ENCODE peak calls at places on chromosomes 3 and 15, in ten cellular contexts. Y, F, X, D, W, T, B, K, N and I are unnamed samples.

GRCh38 chr15:62391565-62392262 is 226.6 kb upstream of the C2CD4B start:
- DNase-seq in Y (peak), F (peak), X (peak), D (no peak), W (peak), T (no peak), B (peak), K (peak), N (no peak), I (peak)

GRCh38 chr3:17730318-17730967 is 12.0 kb downstream of the TBC1D5 start:
- DNase-seq in Y (no peak), F (no peak), X (no peak), D (no peak), W (no peak), T (no peak), B (no peak), K (no peak), N (no peak), I (peak)

GRCh38 chr3:124456506-124456905 is 273.7 kb upstream of the UMPS start:
- DNase-seq in Y (no peak), F (no peak), X (no peak), D (no peak), W (no peak), T (no peak), B (no peak), K (no peak), N (no peak), I (no peak)

GRCh38 chr15:51223771-51224229 is 114.6 kb downstream of the CYP19A1 start:
- DNase-seq in Y (no peak), F (no peak), X (peak), D (peak), W (no peak), T (no peak), B (no peak), K (no peak), N (no peak), I (peak)

GRCh38 chr15:29631076-29632070 is 190.9 kb downstream of the TJP1 start:
- DNase-seq in Y (peak), F (peak), X (no peak), D (no peak), W (no peak), T (no peak), B (no peak), K (no peak), N (no peak), I (no peak)

GRCh38 chr15:70265986-70266385 is 168.3 kb upstream of the TLE3 start:
- DNase-seq in Y (no peak), F (no peak), X (no peak), D (no peak), W (no peak), T (no peak), B (no peak), K (no peak), N (no peak), I (no peak)

GRCh38 chr3:148513066-148513671 is 184.5 kb upstream of the AGTR1 start:
- DNase-seq in Y (no peak), F (no peak), X (no peak), D (no peak), W (no peak), T (no peak), B (no peak), K (no peak), N (no peak), I (peak)

GRCh38 chr3:142896996-142897395 is 8.1 kb upstream of the PCOLCE2 start:
- DNase-seq in Y (no peak), F (no peak), X (no peak), D (no peak), W (no peak), T (no peak), B (no peak), K (no peak), N (no peak), I (no peak)

GRCh38 chr3:33882296-33882695 is 83.9 kb downstream of the PDCD6IP start:
- DNase-seq in Y (no peak), F (no peak), X (no peak), D (no peak), W (no peak), T (no peak), B (no peak), K (no peak), N (no peak), I (no peak)

GRCh38 chr3:126245811-126246727 is 65.7 kb upstream of the ALDH1L1 start:
- DNase-seq in Y (peak), F (no peak), X (no peak), D (no peak), W (peak), T (no peak), B (no peak), K (peak), N (no peak), I (peak)

GRCh38 chr3:175526609-175527280 is 667.6 kb downstream of the NAALADL2 start:
- DNase-seq in Y (no peak), F (no peak), X (no peak), D (no peak), W (no peak), T (no peak), B (no peak), K (no peak), N (no peak), I (peak)

GRCh38 chr3:48279926-48280325 is 39.0 kb downstream of the ZNF589 start:
- DNase-seq in Y (no peak), F (no peak), X (no peak), D (no peak), W (no peak), T (no peak), B (no peak), K (no peak), N (no peak), I (no peak)

GRCh38 chr3:14147617-14148016 is 22.8 kb downstream of the TMEM43 start:
- DNase-seq in Y (no peak), F (no peak), X (no peak), D (no peak), W (no peak), T (no peak), B (no peak), K (no peak), N (peak), I (no peak)

GRCh38 chr3:184176377-184177330 is 2.0 kb downstream of the AP2M1 start:
- DNase-seq in Y (peak), F (peak), X (peak), D (no peak), W (peak), T (peak), B (peak), K (peak), N (no peak), I (peak)

GRCh38 chr15:101135532-101136166 is 116.2 kb downstream of the CHSY1 start:
- DNase-seq in Y (no peak), F (no peak), X (no peak), D (peak), W (no peak), T (no peak), B (no peak), K (no peak), N (peak), I (no peak)

GRCh38 chr3:52004158-52004787 is 8.6 kb upstream of the RPL29 start:
- DNase-seq in Y (no peak), F (no peak), X (peak), D (no peak), W (peak), T (no peak), B (no peak), K (peak), N (no peak), I (peak)

GRCh38 chr15:91290553-91290952 is 190.5 kb downstream of the SV2B start:
- DNase-seq in Y (no peak), F (no peak), X (no peak), D (no peak), W (no peak), T (no peak), B (no peak), K (no peak), N (no peak), I (no peak)

GRCh38 chr3:136955813-136956212 is 2.0 kb upstream of the IL20RB start:
- DNase-seq in Y (no peak), F (peak), X (no peak), D (no peak), W (no peak), T (no peak), B (no peak), K (no peak), N (no peak), I (peak)

DNA sequence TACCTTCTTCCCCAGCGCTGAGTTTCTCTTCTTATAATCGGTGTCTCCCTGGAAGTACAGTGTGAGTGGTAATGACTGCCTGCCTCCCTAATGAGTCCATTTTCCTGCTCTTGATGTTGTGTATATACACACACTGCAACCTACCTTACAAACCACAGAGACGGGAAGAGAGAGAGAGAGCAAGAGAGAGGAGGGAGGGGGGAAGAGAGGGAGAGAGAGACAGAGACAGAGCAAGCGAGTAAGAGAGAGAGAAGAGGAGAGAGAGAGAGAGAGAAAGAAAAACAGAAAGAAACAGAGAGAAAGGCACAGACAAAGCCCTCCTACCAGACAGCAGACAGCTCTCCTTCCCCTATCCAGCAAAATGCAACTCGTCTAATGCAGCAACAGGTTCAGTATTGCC is 46.9 kb downstream of the ZBTB20 start:
- DNase-seq in Y (no peak), F (peak), X (peak), D (no peak), W (peak), T (no peak), B (no peak), K (peak), N (peak), I (peak)
- H3K27ac ChIP-seq in Y (peak), F (no peak), X (peak), D (no peak), W (no peak), T (no peak), B (peak), K (peak), N (no peak), I (no peak)

GRCh38 chr3:45123030-45123429 is 23.1 kb downstream of the CDCP1 start:
- DNase-seq in Y (no peak), F (no peak), X (no peak), D (no peak), W (no peak), T (no peak), B (no peak), K (no peak), N (no peak), I (peak)
- H3K27ac ChIP-seq in Y (no peak), F (no peak), X (no peak), D (no peak), W (no peak), T (peak), B (no peak), K (no peak), N (no peak), I (peak)

GRCh38 chr3:45604999-45605398 is 10.4 kb downstream of the LIMD1 start:
- DNase-seq in Y (no peak), F (no peak), X (no peak), D (no peak), W (no peak), T (no peak), B (no peak), K (no peak), N (no peak), I (no peak)
- H3K27ac ChIP-seq in Y (no peak), F (no peak), X (no peak), D (no peak), W (no peak), T (no peak), B (no peak), K (no peak), N (no peak), I (no peak)

DNA sequence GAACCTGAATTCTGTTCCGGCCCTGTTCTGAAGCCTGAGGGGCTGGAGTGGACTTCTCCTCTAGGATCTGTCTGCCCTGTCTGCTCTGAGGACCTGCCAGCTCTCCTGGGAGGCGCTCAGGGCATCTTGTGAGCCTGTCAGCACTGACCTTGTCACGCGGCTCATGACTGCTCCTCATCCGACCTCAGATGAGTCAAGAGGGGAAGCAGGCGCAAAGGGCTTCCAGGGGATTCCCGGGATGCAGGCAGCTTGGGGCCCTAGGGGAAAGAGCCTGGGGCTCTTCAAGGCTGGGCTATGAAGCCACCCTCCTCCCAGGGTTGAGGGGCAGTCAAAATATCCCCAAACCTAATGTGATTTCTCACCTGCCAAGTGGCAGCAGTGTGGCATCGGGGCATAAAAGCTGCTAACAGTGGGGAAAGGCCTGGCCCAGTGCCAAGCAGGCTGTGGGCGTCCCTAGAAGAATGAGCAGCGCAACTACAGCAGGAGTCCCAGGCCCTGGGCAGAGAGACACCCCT is 27.6 kb upstream of the ANKDD1A start:
- DNase-seq in Y (peak), F (peak), X (peak), D (peak), W (no peak), T (peak), B (no peak), K (peak), N (peak), I (peak)
- H3K27ac ChIP-seq in Y (peak), F (no peak), X (peak), D (peak), W (no peak), T (peak), B (peak), K (no peak), N (no peak), I (peak)

DNA sequence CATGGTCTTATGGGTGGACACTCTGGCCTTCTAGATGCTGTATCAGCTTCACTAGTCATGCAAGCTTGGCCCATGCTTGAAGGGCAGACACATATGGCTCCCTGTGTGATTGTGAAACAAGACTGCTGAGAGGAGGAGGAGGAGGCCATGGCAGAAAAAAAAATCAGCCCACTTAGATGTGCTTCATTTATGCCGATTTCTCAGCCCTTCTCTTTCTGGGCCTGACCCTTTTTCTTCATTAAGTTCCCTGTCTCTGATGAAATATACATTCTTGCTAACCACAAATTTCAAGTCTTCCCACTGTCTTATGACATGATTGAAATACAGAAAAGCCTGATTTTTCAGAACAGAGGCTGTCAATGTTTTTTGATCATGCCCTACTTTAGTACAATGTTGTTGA is 213.0 kb upstream of the FEZF2 start:
- DNase-seq in Y (no peak), F (no peak), X (no peak), D (no peak), W (no peak), T (no peak), B (no peak), K (no peak), N (no peak), I (no peak)
- H3K27ac ChIP-seq in Y (no peak), F (no peak), X (no peak), D (no peak), W (no peak), T (peak), B (no peak), K (no peak), N (no peak), I (peak)

GRCh38 chr3:122987231-122987630 is 40.3 kb downstream of the SEMA5B start:
- DNase-seq in Y (no peak), F (no peak), X (no peak), D (no peak), W (peak), T (no peak), B (no peak), K (no peak), N (no peak), I (no peak)

GRCh38 chr3:122988507-122988906 is 39.1 kb downstream of the SEMA5B start:
- DNase-seq in Y (no peak), F (no peak), X (no peak), D (no peak), W (no peak), T (no peak), B (no peak), K (no peak), N (no peak), I (no peak)

GRCh38 chr3:122985539-122985938 is 42.0 kb downstream of the SEMA5B start:
- DNase-seq in Y (no peak), F (no peak), X (no peak), D (no peak), W (peak), T (no peak), B (no peak), K (no peak), N (no peak), I (no peak)

GRCh38 chr3:122987726-122988319 is 39.7 kb downstream of the SEMA5B start:
- DNase-seq in Y (no peak), F (no peak), X (no peak), D (no peak), W (no peak), T (no peak), B (no peak), K (no peak), N (no peak), I (no peak)

DNA sequence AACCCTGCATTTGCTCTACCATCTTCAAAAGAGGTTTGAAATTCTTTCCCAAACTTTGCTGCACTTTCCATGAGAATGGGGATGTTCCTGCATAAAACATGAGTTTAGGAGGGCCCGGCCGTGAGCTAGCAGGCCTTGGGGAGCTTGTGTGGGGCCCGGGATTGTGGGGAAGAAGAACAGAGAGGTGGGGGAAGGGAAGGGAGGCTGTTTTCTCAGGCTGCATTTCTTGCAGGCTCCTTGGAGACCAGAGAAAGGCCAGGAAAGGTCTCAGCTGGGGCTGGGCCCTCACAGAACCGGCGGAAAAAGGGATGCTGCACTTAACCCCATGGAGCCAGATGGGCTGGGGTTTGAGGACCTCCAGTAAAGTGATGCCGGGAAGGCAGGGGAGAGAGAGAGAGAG is 40.8 kb downstream of the SEMA5B start:
- DNase-seq in Y (no peak), F (no peak), X (no peak), D (no peak), W (peak), T (no peak), B (no peak), K (no peak), N (no peak), I (no peak)
- H3K27ac ChIP-seq in Y (no peak), F (no peak), X (no peak), D (no peak), W (peak), T (no peak), B (no peak), K (no peak), N (no peak), I (no peak)

GRCh38 chr3:177181418-177181817 is 15.9 kb downstream of the TBL1XR1 start:
- DNase-seq in Y (no peak), F (no peak), X (no peak), D (no peak), W (no peak), T (no peak), B (no peak), K (no peak), N (no peak), I (no peak)

GRCh38 chr3:177180506-177180905 is 16.8 kb downstream of the TBL1XR1 start:
- DNase-seq in Y (no peak), F (no peak), X (no peak), D (no peak), W (no peak), T (no peak), B (no peak), K (no peak), N (no peak), I (no peak)

GRCh38 chr3:177179281-177180067 is 17.8 kb downstream of the TBL1XR1 start:
- DNase-seq in Y (no peak), F (no peak), X (no peak), D (no peak), W (no peak), T (no peak), B (no peak), K (no peak), N (no peak), I (no peak)

GRCh38 chr3:177185035-177185574 is 12.2 kb downstream of the TBL1XR1 start:
- DNase-seq in Y (no peak), F (no peak), X (no peak), D (no peak), W (no peak), T (no peak), B (no peak), K (no peak), N (no peak), I (no peak)

GRCh38 chr3:177182352-177182751 is 14.9 kb downstream of the TBL1XR1 start:
- DNase-seq in Y (no peak), F (no peak), X (no peak), D (no peak), W (no peak), T (no peak), B (no peak), K (no peak), N (no peak), I (no peak)
- H3K27ac ChIP-seq in Y (no peak), F (no peak), X (no peak), D (no peak), W (no peak), T (no peak), B (no peak), K (no peak), N (no peak), I (no peak)

GRCh38 chr3:122977645-122978466 is 49.7 kb downstream of the SEMA5B start:
- DNase-seq in Y (peak), F (no peak), X (peak), D (no peak), W (peak), T (no peak), B (no peak), K (peak), N (no peak), I (no peak)
- H3K27ac ChIP-seq in Y (no peak), F (no peak), X (no peak), D (no peak), W (no peak), T (no peak), B (no peak), K (peak), N (no peak), I (no peak)